ENCODE peak calls at places on chromosomes 4 and X, in eight cellular contexts. T is body of pancreas, R is K562, P is A549, H is adrenal gland, U is tibial nerve, D is GM12892, B is IMR-90. Q is an unnamed sample.

GRCh38 chr4:8345053-8345945 is 75.7 kb downstream of the HTRA3 start:
- DNase-seq in T (no peak), R (no peak), P (no peak), H (no peak), U (no peak), D (no peak), B (no peak), Q (no peak)

GRCh38 chr4:174244441-174244840 is 39.0 kb downstream of the FBXO8 start:
- DNase-seq in T (no peak), R (no peak), P (no peak), H (no peak), U (no peak), D (no peak), B (peak), Q (no peak)

GRCh38 chr4:183180621-183181020 is 81.6 kb downstream of the WWC2 start:
- DNase-seq in T (no peak), R (no peak), P (no peak), H (no peak), U (no peak), D (no peak), B (no peak), Q (no peak)

GRCh38 chrX:95956780-95957179 is 727.9 kb upstream of the DIAPH2 start:
- DNase-seq in T (no peak), R (no peak), P (no peak), H (no peak), U (no peak), D (no peak), B (no peak), Q (no peak)

GRCh38 chr4:168257663-168258235 is 60.8 kb downstream of the DDX60 start:
- DNase-seq in T (no peak), R (no peak), P (no peak), H (no peak), U (no peak), D (no peak), B (no peak), Q (no peak)

GRCh38 chr4:112270643-112271484 is 14.8 kb downstream of the TIFA start:
- DNase-seq in T (no peak), R (no peak), P (no peak), H (no peak), U (no peak), D (no peak), B (peak), Q (no peak)

GRCh38 chrX:118726887-118727685 is at the start of gene IL13RA1:
- DNase-seq in T (peak), R (peak), P (peak), H (peak), U (peak), D (peak), B (peak), Q (peak)

GRCh38 chrX:56994375-56995270 is 718 bp downstream of the SPIN3 start:
- DNase-seq in T (peak), R (no peak), P (no peak), H (no peak), U (no peak), D (no peak), B (peak), Q (no peak)

GRCh38 chr4:74100531-74100930 is 1.5 kb upstream of the CXCL2 start:
- DNase-seq in T (no peak), R (no peak), P (no peak), H (no peak), U (no peak), D (no peak), B (no peak), Q (no peak)

GRCh38 chr4:118120120-118120760 is 86.0 kb downstream of the NDST3 start:
- DNase-seq in T (no peak), R (no peak), P (no peak), H (no peak), U (no peak), D (no peak), B (no peak), Q (no peak)

GRCh38 chrX:2677764-2678163 is 13.3 kb upstream of the CD99 start:
- DNase-seq in T (peak), R (peak), P (peak), H (peak), U (peak), D (no peak), B (peak), Q (peak)

GRCh38 chr4:114312349-114312748 is 286.3 kb upstream of the UGT8 start:
- DNase-seq in T (no peak), R (no peak), P (no peak), H (no peak), U (no peak), D (no peak), B (no peak), Q (no peak)

GRCh38 chrX:119190251-119190651 is 45.8 kb upstream of the PGRMC1 start:
- DNase-seq in T (no peak), R (no peak), P (no peak), H (peak), U (no peak), D (no peak), B (no peak), Q (no peak)

GRCh38 chr4:87933337-87933736 is 42.2 kb upstream of the SPP1 start:
- DNase-seq in T (no peak), R (no peak), P (no peak), H (no peak), U (no peak), D (no peak), B (no peak), Q (no peak)

GRCh38 chr4:87930629-87931028 is 44.9 kb upstream of the SPP1 start:
- DNase-seq in T (no peak), R (no peak), P (no peak), H (no peak), U (no peak), D (no peak), B (no peak), Q (no peak)

GRCh38 chr4:87931932-87932331 is 43.6 kb upstream of the SPP1 start:
- DNase-seq in T (no peak), R (no peak), P (no peak), H (no peak), U (no peak), D (no peak), B (no peak), Q (no peak)

GRCh38 chr4:87934157-87934704 is 41.3 kb upstream of the SPP1 start:
- DNase-seq in T (no peak), R (no peak), P (no peak), H (no peak), U (no peak), D (no peak), B (no peak), Q (no peak)

DNA sequence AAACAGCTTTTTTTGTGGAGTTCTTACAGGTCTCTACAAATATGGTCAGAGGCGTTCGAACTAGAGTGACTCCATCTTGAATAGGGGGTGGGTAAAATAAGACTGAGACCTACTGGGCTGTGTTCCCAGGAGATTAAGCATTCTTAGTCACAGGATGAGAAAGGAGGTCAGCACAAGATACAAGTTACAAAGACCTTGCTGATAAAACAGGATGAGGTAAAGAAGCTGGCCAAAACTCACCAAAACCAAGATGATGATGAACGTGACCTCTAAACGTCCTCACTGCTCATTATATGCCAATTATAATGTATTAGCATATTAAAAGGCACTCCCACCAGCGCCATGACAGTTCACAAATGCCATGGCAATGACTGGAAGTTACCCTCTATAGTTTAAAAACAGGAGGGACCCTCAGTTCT is 42.8 kb upstream of the SPP1 start:
- DNase-seq in T (no peak), R (no peak), P (no peak), H (no peak), U (no peak), D (no peak), B (no peak), Q (no peak)
- TF ChIP-seq POLR2A in T (no peak), R (no peak), P (no peak), H (no peak), U (no peak), D (no peak), B (no peak), Q (no peak)

DNA sequence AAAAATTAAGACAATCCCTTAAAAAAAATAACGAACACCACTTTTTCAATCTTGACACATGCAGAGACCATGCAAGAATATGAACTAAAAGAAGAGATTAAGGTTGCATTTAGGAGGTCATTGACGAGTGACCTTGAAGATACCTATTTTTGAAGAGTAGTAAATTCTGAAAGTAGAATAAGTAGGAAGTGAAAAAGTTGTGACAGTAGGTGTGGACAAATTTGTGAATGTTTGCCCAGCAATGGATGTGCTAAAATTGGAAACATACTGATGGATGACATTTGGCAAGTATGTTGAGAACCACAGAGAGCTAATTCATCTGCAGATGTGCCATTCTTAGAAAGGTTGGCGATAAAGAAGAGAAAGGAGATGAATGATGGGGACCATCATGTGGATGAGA is 213.7 kb upstream of the VCX3A start:
- DNase-seq in T (no peak), R (no peak), P (no peak), H (no peak), U (no peak), D (no peak), B (no peak), Q (no peak)
- TF ChIP-seq POLR2A in T (no peak), R (no peak), P (no peak), H (no peak), U (no peak), D (no peak), B (no peak), Q (no peak)

GRCh38 chr4:1008840-1009646 is 2.4 kb upstream of the FGFRL1 start:
- DNase-seq in T (peak), R (no peak), P (no peak), H (peak), U (no peak), D (no peak), B (no peak), Q (peak)
- TF ChIP-seq POLR2A in T (no peak), R (no peak), P (no peak), H (no peak), U (no peak), D (no peak), B (no peak), Q (no peak)

DNA sequence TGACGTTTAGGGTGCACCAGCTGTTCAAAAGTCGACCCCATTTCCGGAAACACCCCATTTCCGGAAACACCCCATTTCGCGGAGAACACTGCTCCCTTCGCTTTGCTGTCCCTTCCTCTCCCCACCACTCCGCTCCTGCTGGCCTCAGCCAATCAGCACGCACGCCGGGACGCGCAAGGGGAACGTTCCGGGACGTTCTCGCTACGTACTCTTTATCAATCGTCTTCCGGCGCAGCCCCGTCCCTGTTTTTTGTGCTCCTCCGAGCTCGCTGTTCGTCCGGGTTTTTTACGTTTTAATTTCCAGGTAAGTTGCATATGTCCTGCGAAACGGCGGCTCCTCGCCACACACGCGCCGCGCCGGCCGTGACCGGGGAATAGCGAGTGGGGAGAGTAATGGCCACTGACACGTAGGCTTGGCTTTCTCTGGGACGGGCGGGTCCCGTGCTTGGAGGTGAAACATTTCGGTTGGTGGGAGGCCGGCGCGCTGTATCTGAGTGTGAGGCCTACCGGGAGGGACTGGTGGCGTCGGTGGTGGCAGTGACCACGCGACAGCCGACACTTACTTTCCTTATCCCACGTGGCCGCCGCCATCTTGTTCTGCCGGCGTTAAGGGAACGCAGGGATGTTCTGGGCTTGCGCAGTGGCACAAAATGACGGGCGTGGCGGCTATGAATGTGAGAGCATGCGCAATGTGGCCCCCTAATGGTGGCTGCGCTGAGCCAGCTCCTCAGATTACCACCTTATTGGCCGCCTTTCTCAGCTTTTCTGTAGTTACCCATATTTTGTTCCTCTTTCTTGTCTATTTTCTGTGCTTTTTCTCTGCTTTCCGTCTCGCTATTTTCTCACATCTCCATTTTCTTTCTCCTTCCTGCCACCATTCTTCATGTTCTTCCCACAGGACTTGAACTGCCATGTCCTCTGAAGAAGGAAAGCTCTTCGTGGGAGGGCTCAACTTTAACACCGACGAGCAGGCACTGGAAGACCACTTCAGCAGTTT is at the start of gene RBM3:
- DNase-seq in T (peak), R (peak), P (peak), H (peak), U (peak), D (peak), B (peak), Q (peak)
- TF ChIP-seq POLR2A in T (peak), R (peak), P (peak), H (peak), U (peak), D (peak), B (peak), Q (peak)

GRCh38 chrX:49175875-49176274 is 4.2 kb downstream of the PLP2 start:
- DNase-seq in T (no peak), R (no peak), P (no peak), H (no peak), U (no peak), D (no peak), B (no peak), Q (no peak)

GRCh38 chrX:49171752-49172279 is at the start of gene PLP2:
- DNase-seq in T (peak), R (peak), P (peak), H (no peak), U (no peak), D (no peak), B (peak), Q (no peak)

GRCh38 chrX:49174723-49175122 is 3.0 kb downstream of the PLP2 start:
- DNase-seq in T (no peak), R (no peak), P (peak), H (no peak), U (no peak), D (no peak), B (no peak), Q (no peak)

GRCh38 chrX:49175435-49175834 is 3.7 kb downstream of the PLP2 start:
- DNase-seq in T (no peak), R (no peak), P (no peak), H (no peak), U (no peak), D (no peak), B (no peak), Q (no peak)

GRCh38 chrX:49172280-49172780 is 632 bp downstream of the PLP2 start:
- DNase-seq in T (peak), R (peak), P (peak), H (peak), U (peak), D (no peak), B (peak), Q (peak)
- TF ChIP-seq POLR2A in T (no peak), R (no peak), P (peak), H (no peak), U (no peak), D (no peak), B (no peak), Q (no peak)

DNA sequence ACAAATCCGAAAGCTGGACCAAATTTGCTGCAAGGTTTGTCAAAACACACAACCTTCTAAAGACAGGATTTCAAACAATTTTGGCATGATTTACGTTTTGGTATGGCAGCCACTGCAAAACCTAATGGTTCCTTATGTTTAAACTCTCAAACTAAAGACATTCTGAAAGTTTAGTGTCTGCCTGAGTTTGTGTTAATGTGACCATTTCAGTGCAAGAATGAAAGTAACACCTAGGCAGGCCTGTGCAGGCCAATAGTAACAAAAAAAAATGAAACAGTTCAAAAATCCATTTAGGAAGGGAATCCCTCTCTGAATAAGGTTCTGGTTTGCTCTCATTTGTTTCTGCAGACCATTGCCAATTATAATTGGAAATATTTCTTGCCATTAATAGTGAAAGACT is 1.9 kb upstream of the LDB2 start:
- DNase-seq in T (no peak), R (no peak), P (no peak), H (no peak), U (no peak), D (no peak), B (no peak), Q (no peak)
- TF ChIP-seq POLR2A in T (no peak), R (no peak), P (no peak), H (no peak), U (no peak), D (no peak), B (no peak), Q (no peak)

DNA sequence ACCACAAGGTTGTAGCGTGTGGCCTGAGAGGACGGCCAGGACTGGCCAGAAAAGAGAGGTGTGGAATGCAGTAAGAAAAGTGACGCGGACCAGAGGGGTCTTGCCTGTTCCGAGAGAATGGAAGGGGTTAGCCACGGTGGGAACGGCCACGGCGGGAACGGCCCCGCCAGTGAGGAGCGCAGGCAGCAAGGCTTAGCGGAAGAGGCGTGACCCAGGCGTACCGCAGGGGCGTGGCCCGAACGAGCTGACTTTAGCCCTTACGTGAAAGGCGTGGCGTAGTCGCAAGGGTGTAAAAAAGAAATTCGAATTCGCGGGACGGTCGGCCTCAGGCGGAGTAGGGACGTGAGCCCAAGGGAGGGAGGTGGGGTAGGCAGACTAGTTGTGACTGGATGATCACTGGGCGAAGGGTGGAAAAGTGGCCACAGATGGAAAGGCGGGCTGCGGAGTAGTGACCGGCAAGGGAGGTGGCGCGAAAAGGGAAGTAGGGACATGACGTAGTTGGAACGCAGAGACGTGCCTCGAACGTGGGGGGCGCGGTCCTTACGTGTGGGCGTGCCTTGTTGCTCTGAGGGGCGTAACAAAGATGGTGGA is 10.4 kb upstream of the CLTRN start:
- DNase-seq in T (peak), R (peak), P (peak), H (peak), U (peak), D (peak), B (peak), Q (peak)
- TF ChIP-seq POLR2A in T (peak), R (peak), P (no peak), H (peak), U (peak), D (peak), B (peak), Q (peak)

Q was measured in lower leg skin.